ENCODE peak calls at places on chromosomes 7 and 10, in seven cellular contexts. A is foreskin keratinocyte, Q is fibroblast of pulmonary artery, F is spleen, U is HL-60, I is GM13976, X is sigmoid colon. C is an unnamed sample.

GRCh38 chr10:14571866-14572507 is 202.7 kb downstream of the FAM107B start:
- DNase-seq in A (peak; percentile 46), Q (peak; percentile 60), F (peak; percentile 81), U (no peak), I (peak; percentile 58), X (no peak), C (no peak)

GRCh38 chr7:107179326-107180163 is 10.7 kb downstream of the HBP1 start:
- DNase-seq in A (peak; percentile 79), Q (peak; percentile 31), F (no peak), U (no peak), I (no peak), X (no peak), C (no peak)

GRCh38 chr10:84613336-84614021 is 285.1 kb downstream of the CCSER2 start:
- DNase-seq in A (peak; percentile 56), Q (peak; percentile 15), F (no peak), U (no peak), I (peak; percentile 27), X (no peak), C (peak; percentile 3)

GRCh38 chr10:97179731-97180366 is 5.9 kb downstream of the SLIT1 start:
- DNase-seq in A (no peak), Q (no peak), F (peak; percentile 61), U (no peak), I (no peak), X (no peak), C (no peak)

GRCh38 chr10:58641095-58641531 is 128.4 kb downstream of the BICC1 start:
- DNase-seq in A (peak; percentile 79), Q (peak; percentile 96), F (no peak), U (no peak), I (no peak), X (no peak), C (peak; percentile 97)

GRCh38 chr7:112414855-112415490 is 35.3 kb upstream of the IFRD1 start:
- DNase-seq in A (peak; percentile 47), Q (peak; percentile 68), F (no peak), U (no peak), I (no peak), X (no peak), C (peak; percentile 48)

GRCh38 chr7:3949226-3949625 is 648.2 kb downstream of the SDK1 start:
- DNase-seq in A (no peak), Q (peak; percentile 11), F (no peak), U (no peak), I (no peak), X (no peak), C (no peak)

GRCh38 chr10:46257099-46257498 is 29.7 kb upstream of the ANTXRL start:
- DNase-seq in A (no peak), Q (no peak), F (no peak), U (no peak), I (no peak), X (no peak), C (no peak)

GRCh38 chr7:55893940-55894339 is 6.7 kb downstream of the ZNF713 start:
- DNase-seq in A (no peak), Q (no peak), F (no peak), U (no peak), I (no peak), X (no peak), C (no peak)

GRCh38 chr10:44848211-44848610 is 62.9 kb upstream of the TMEM72 start:
- DNase-seq in A (no peak), Q (no peak), F (no peak), U (no peak), I (no peak), X (no peak), C (no peak)

GRCh38 chr7:106284516-106285050 is at the start of gene NAMPT:
- DNase-seq in A (no peak), Q (no peak), F (no peak), U (no peak), I (peak; percentile 52), X (peak; percentile 82), C (no peak)

GRCh38 chr10:6678211-6678803 is 98.2 kb upstream of the PRKCQ start:
- DNase-seq in A (no peak), Q (peak; percentile 67), F (no peak), U (no peak), I (peak; percentile 28), X (no peak), C (no peak)

GRCh38 chr7:35596061-35596460 is 98.9 kb downstream of the HERPUD2 start:
- DNase-seq in A (no peak), Q (peak; percentile 73), F (no peak), U (no peak), I (no peak), X (no peak), C (no peak)

GRCh38 chr10:115514895-115515294 is 421.7 kb downstream of the ATRNL1 start:
- DNase-seq in A (peak; percentile 9), Q (no peak), F (no peak), U (peak; percentile 38), I (no peak), X (no peak), C (no peak)

GRCh38 chr10:77501846-77502251 is 135.8 kb downstream of the KCNMA1 start:
- DNase-seq in A (peak; percentile 39), Q (no peak), F (no peak), U (no peak), I (no peak), X (no peak), C (peak; percentile 55)

GRCh38 chr10:75295901-75296441 is 60.2 kb upstream of the COMTD1 start:
- DNase-seq in A (peak; percentile 69), Q (no peak), F (no peak), U (no peak), I (no peak), X (peak; percentile 77), C (no peak)

GRCh38 chr10:117461766-117462423 is 80.7 kb upstream of the EMX2 start:
- DNase-seq in A (peak; percentile 95), Q (peak; percentile 84), F (peak; percentile 59), U (no peak), I (no peak), X (peak; percentile 95), C (peak; percentile 98)

GRCh38 chr10:132443605-132443997 is 46.6 kb downstream of the PWWP2B start:
- DNase-seq in A (no peak), Q (no peak), F (peak; percentile 93), U (no peak), I (peak; percentile 75), X (no peak), C (peak; percentile 29)
- TF ChIP-seq CTCF in A (peak; percentile 69), Q (peak; percentile 41), F (no peak), U (peak; percentile 63), I (peak; percentile 28), X (peak; percentile 27), C (peak; percentile 74)

DNA sequence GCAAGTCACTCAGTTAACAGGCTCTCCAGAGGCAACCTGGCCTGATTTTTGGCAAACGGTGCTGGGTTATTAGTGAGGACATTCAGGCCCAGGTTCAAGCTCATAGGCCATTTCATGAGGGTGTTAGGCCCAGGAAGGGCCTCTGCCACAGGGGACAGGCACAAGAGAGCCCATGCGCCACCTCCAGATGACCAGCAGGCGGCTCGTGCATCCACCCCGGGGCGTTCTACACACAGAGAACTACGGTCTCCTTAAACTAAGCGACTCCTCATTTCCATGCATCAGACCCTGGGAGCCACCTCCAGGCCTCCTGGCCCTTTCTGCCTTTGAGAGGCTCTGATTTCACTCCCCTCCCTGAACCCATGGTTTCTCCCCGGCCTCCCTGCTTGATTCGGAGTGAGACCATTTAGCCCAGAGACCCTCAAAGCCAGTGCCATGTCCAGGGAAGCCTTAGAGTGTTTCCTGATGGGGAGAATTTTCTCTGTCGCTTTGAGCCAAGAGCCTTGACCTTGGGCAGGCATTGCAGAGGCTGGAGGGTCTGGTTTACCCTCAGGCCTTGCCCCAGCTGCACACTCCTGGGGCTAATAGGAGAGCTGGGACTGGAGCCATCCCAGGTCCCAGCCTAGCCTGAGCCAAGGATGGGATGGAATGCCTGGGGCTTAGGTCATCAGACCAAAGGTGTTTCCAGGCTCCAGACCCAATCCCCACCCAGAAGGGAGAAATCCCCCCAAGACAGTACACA is 188.0 kb downstream of the GRID1 start:
- DNase-seq in A (no peak), Q (no peak), F (peak; percentile 75), U (peak; percentile 18), I (peak; percentile 53), X (no peak), C (no peak)
- TF ChIP-seq CTCF in A (peak; percentile 16), Q (peak; percentile 9), F (no peak), U (peak; percentile 62), I (no peak), X (no peak), C (no peak)

GRCh38 chr7:99419323-99420021 is 10.7 kb downstream of the BUD31 start:
- DNase-seq in A (no peak), Q (no peak), F (no peak), U (no peak), I (no peak), X (no peak), C (no peak)
- TF ChIP-seq CTCF in A (no peak), Q (no peak), F (no peak), U (no peak), I (no peak), X (no peak), C (no peak)

GRCh38 chr7:158010956-158011698 is 576.5 kb downstream of the PTPRN2 start:
- DNase-seq in A (no peak), Q (no peak), F (no peak), U (no peak), I (no peak), X (no peak), C (no peak)
- TF ChIP-seq CTCF in A (no peak), Q (no peak), F (no peak), U (no peak), I (no peak), X (no peak), C (no peak)

GRCh38 chr10:130341325-130341724 is 205.1 kb downstream of the GLRX3 start:
- DNase-seq in A (no peak), Q (no peak), F (no peak), U (no peak), I (no peak), X (no peak), C (no peak)
- TF ChIP-seq CTCF in A (no peak), Q (no peak), F (no peak), U (peak; percentile 60), I (no peak), X (no peak), C (peak; percentile 32)

C was measured in HFFc6.